ENCODE peak calls at places on chromosome 12, in seven cellular contexts. J, Z, V, W, Y, I and T are unnamed samples.

GRCh38 chr12:31525496-31526157 is 65.3 kb downstream of the DENND5B start:
- DNase-seq in Y (no peak), Z (no peak), W (no peak), J (no peak), I (no peak), V (no peak), T (no peak)

GRCh38 chr12:4269279-4269991 is 4.1 kb upstream of the CCND2 start:
- DNase-seq in V (peak; percentile 90), I (peak; percentile 86), J (no peak), Z (peak; percentile 48), W (peak; percentile 63), Y (peak; percentile 84), T (peak; percentile 48)

GRCh38 chr12:402127-402456 is 648 bp downstream of the CCDC77 start:
- DNase-seq in V (no peak), J (peak; percentile 48), Z (peak; percentile 65), W (peak; percentile 57), Y (peak; percentile 49), I (no peak), T (peak; percentile 63)

GRCh38 chr12:7907009-7907408 is 29.0 kb downstream of the SLC2A3 start:
- DNase-seq in W (peak; percentile 14), J (peak; percentile 64), Z (peak; percentile 86), Y (peak; percentile 76), V (no peak), I (no peak), T (peak; percentile 19)

GRCh38 chr12:123056053-123056452 is 75.6 kb downstream of the ARL6IP4 start:
- DNase-seq in Z (peak; percentile 30), J (no peak), I (no peak), Y (no peak), V (no peak), W (no peak), T (peak; percentile 6)

GRCh38 chr12:112466011-112466422 is 47.3 kb downstream of the PTPN11 start:
- DNase-seq in J (no peak), Z (no peak), W (peak; percentile 10), V (no peak), I (no peak), Y (no peak), T (no peak)

GRCh38 chr12:132322206-132323132 is 6.9 kb downstream of the GALNT9 start:
- DNase-seq in W (no peak), Y (peak; percentile 3), V (no peak), J (no peak), I (no peak), Z (peak; percentile 42), T (no peak)

GRCh38 chr12:27614866-27615265 is 81.4 kb upstream of the REP15 start:
- DNase-seq in Z (no peak), Y (no peak), W (no peak), V (no peak), I (no peak), J (no peak), T (no peak)

GRCh38 chr12:42705863-42706262 is 116.3 kb upstream of the PRICKLE1 start:
- DNase-seq in V (no peak), W (no peak), Z (peak; percentile 99), I (peak; percentile 81), J (peak; percentile 56), Y (peak; percentile 77), T (peak; percentile 97)

GRCh38 chr12:90076851-90077319 is 368.2 kb upstream of the ATP2B1 start:
- DNase-seq in J (no peak), W (peak; percentile 82), Y (no peak), Z (no peak), V (no peak), I (no peak), T (no peak)

GRCh38 chr12:28869197-28869596 is 279.9 kb upstream of the FAR2 start:
- DNase-seq in V (no peak), W (no peak), Y (no peak), J (peak; percentile 100), I (no peak), Z (peak; percentile 83), T (peak; percentile 59)

GRCh38 chr12:4809449-4810218 is 89.4 kb downstream of the GALNT8 start:
- DNase-seq in J (no peak), I (no peak), V (no peak), Y (no peak), Z (no peak), W (no peak), T (peak; percentile 1)

GRCh38 chr12:11581179-11581755 is 68.2 kb upstream of the ETV6 start:
- DNase-seq in I (peak; percentile 18), Z (peak; percentile 86), V (peak; percentile 38), J (peak; percentile 75), Y (peak; percentile 79), W (peak; percentile 86), T (peak; percentile 93)

GRCh38 chr12:115943630-115944391 is 333.7 kb downstream of the MED13L start:
- DNase-seq in Y (no peak), I (no peak), J (no peak), W (no peak), V (no peak), Z (no peak), T (no peak)

GRCh38 chr12:47021298-47021697 is 58.1 kb upstream of the PCED1B start:
- DNase-seq in I (no peak), W (peak; percentile 56), Z (peak; percentile 95), V (no peak), Y (peak; percentile 87), J (peak; percentile 97), T (peak; percentile 91)

GRCh38 chr12:3748620-3749019 is 4.3 kb downstream of the CRACR2A start:
- DNase-seq in Y (peak; percentile 10), I (no peak), Z (no peak), J (no peak), V (no peak), W (no peak), T (no peak)

GRCh38 chr12:132065609-132066344 is 78.3 kb downstream of the DDX51 start:
- DNase-seq in Z (no peak), J (no peak), V (no peak), Y (no peak), W (peak; percentile 36), I (no peak), T (no peak)

GRCh38 chr12:30913323-30913722 is 13.2 kb upstream of the TSPAN11 start:
- DNase-seq in V (no peak), J (no peak), I (no peak), Z (no peak), Y (no peak), W (no peak), T (no peak)

GRCh38 chr12:54526800-54527630 is 22.4 kb upstream of the PDE1B start:
- DNase-seq in Z (peak; percentile 56), J (peak; percentile 44), W (peak; percentile 47), I (peak; percentile 21), Y (peak; percentile 26), V (no peak), T (peak; percentile 61)

GRCh38 chr12:39440101-39440500 is 2.8 kb downstream of the KIF21A start:
- DNase-seq in I (no peak), Y (no peak), W (no peak), Z (no peak), V (no peak), J (no peak), T (no peak)

GRCh38 chr12:3342051-3342450 is 149.0 kb upstream of the PRMT8 start:
- DNase-seq in W (peak; percentile 13), V (no peak), Y (peak; percentile 48), J (peak; percentile 23), Z (peak; percentile 46), I (peak; percentile 41), T (peak; percentile 33)

GRCh38 chr12:95922231-95922630 is 20.2 kb downstream of the CCDC38 start:
- DNase-seq in W (peak; percentile 36), V (no peak), J (peak; percentile 3), Z (peak; percentile 12), Y (no peak), I (no peak), T (peak; percentile 9)

GRCh38 chr12:1523046-1523445 is 71.3 kb downstream of the FBXL14 start:
- DNase-seq in V (no peak), Y (no peak), W (no peak), J (no peak), Z (no peak), I (no peak), T (no peak)

GRCh38 chr12:24499151-24500146 is 449.5 kb downstream of the BCAT1 start:
- DNase-seq in J (no peak), I (no peak), W (no peak), Z (peak; percentile 90), Y (no peak), V (no peak), T (peak; percentile 67)

GRCh38 chr12:101019193-101019592 is 190.8 kb downstream of the SLC5A8 start:
- DNase-seq in Y (no peak), I (no peak), J (no peak), V (no peak), W (no peak), Z (no peak), T (no peak)

GRCh38 chr12:48681416-48681737 is 661 bp downstream of the KANSL2 start:
- DNase-seq in Z (peak; percentile 26), V (no peak), J (peak; percentile 11), Y (peak; percentile 37), W (peak; percentile 46), I (no peak), T (peak; percentile 49)

GRCh38 chr12:113043240-113043639 is 13.3 kb upstream of the DTX1 start:
- DNase-seq in I (no peak), Z (no peak), J (no peak), Y (no peak), V (no peak), W (no peak), T (no peak)

GRCh38 chr12:124390442-124391116 is 95.7 kb downstream of the RFLNA start:
- DNase-seq in I (peak; percentile 66), Z (peak; percentile 86), J (peak; percentile 83), W (peak; percentile 45), Y (peak; percentile 74), V (no peak), T (peak; percentile 85)

GRCh38 chr12:105083551-105084105 is 630 bp downstream of the ALDH1L2 start:
- DNase-seq in J (no peak), Z (peak; percentile 84), I (peak; percentile 68), W (no peak), V (no peak), Y (peak; percentile 30), T (peak; percentile 93)

GRCh38 chr12:89427508-89428156 is 75.3 kb upstream of the DUSP6 start:
- DNase-seq in I (no peak), J (no peak), Z (peak; percentile 27), W (no peak), V (no peak), Y (no peak), T (no peak)

GRCh38 chr12:10722905-10723866 is at the start of gene YBX3:
- DNase-seq in W (peak; percentile 77), I (peak; percentile 90), Z (peak; percentile 83), V (peak; percentile 41), J (peak; percentile 77), Y (peak; percentile 90), T (peak; percentile 95)

GRCh38 chr12:12265571-12266388 is 1.1 kb downstream of the LRP6 start:
- DNase-seq in Z (peak; percentile 70), V (no peak), J (peak; percentile 44), I (no peak), W (peak; percentile 29), Y (peak; percentile 42), T (peak; percentile 72)

GRCh38 chr12:119594399-119594730 is 791 bp downstream of the TMEM233 start:
- DNase-seq in Z (no peak), J (no peak), V (no peak), I (no peak), W (no peak), Y (peak; percentile 14), T (no peak)

GRCh38 chr12:109020750-109021380 is at the start of gene SVOP:
- DNase-seq in Z (peak; percentile 88), W (no peak), Y (peak; percentile 80), V (no peak), I (peak; percentile 82), J (peak; percentile 79), T (peak; percentile 84)

GRCh38 chr12:25034676-25035075 is 85.8 kb upstream of the BCAT1 start:
- DNase-seq in I (no peak), W (no peak), Z (no peak), Y (no peak), J (no peak), V (no peak), T (peak; percentile 35)

GRCh38 chr12:23006413-23006812 is 381.4 kb downstream of the ETNK1 start:
- DNase-seq in V (no peak), J (no peak), I (peak; percentile 34), Y (no peak), Z (no peak), W (no peak), T (no peak)

GRCh38 chr12:66280573-66280972 is 21.7 kb upstream of the HELB start:
- DNase-seq in V (no peak), Y (no peak), I (no peak), Z (no peak), W (no peak), J (no peak), T (no peak)